ENCODE peak calls at places on chromosomes 12 and 14, in nine cellular contexts. B is HuH-7; N is SJSA1; R is epithelial cell of esophagus; X is posterior vena cava; H is A549; A is cardiac septum; L is activated CD4-positive, alpha-beta T cell treated with anti-CD3 and anti-CD28 coated beads for 36 hours; P is putamen. J is an unnamed sample.

GRCh38 chr14:93892923-93893549 is 34.1 kb upstream of the FAM181A start:
- DNase-seq in X (peak), B (peak), L (peak), N (peak), H (peak), A (peak), R (peak), P (peak), J (no peak)

GRCh38 chr14:20671597-20672283 is 12.6 kb upstream of the RNASE4 start:
- DNase-seq in B (no peak), A (no peak), H (peak), N (no peak), L (no peak), X (no peak), P (no peak), R (no peak), J (no peak)

GRCh38 chr12:28025821-28026505 is 53.4 kb upstream of the PTHLH start:
- DNase-seq in H (no peak), P (no peak), A (no peak), R (no peak), N (no peak), X (no peak), B (no peak), L (no peak), J (no peak)

GRCh38 chr14:20623798-20624197 is 17.7 kb downstream of the OR6S1 start:
- DNase-seq in A (peak), B (no peak), H (peak), R (no peak), P (no peak), N (no peak), L (peak), X (no peak), J (no peak)

GRCh38 chr12:10716704-10717315 is 6.3 kb downstream of the YBX3 start:
- DNase-seq in P (no peak), H (peak), L (no peak), X (peak), N (peak), R (peak), A (peak), B (no peak), J (peak)

GRCh38 chr12:105168006-105168405 is 60.5 kb downstream of the WASHC4 start:
- DNase-seq in B (no peak), N (no peak), L (no peak), X (no peak), H (no peak), R (no peak), P (peak), A (no peak), J (no peak)

GRCh38 chr12:76020731-76021672 is 10.6 kb downstream of the PHLDA1 start:
- DNase-seq in A (no peak), L (peak), R (peak), N (peak), B (no peak), H (peak), X (no peak), P (no peak), J (no peak)

GRCh38 chr12:68118096-68118755 is 41.3 kb downstream of the IFNG start:
- DNase-seq in B (no peak), P (no peak), X (no peak), R (no peak), N (no peak), H (no peak), A (no peak), L (no peak), J (no peak)

GRCh38 chr12:47349770-47350408 is 270.1 kb upstream of the AMIGO2 start:
- DNase-seq in H (no peak), R (no peak), A (no peak), L (peak), B (no peak), P (no peak), X (no peak), N (no peak), J (no peak)

GRCh38 chr12:93086288-93086727 is 157.2 kb upstream of the EEA1 start:
- DNase-seq in B (no peak), X (no peak), R (no peak), N (no peak), P (no peak), H (no peak), A (no peak), L (no peak), J (no peak)

GRCh38 chr14:96772929-96773328 is 24.3 kb upstream of the VRK1 start:
- DNase-seq in B (no peak), N (no peak), L (no peak), R (peak), P (no peak), X (no peak), H (no peak), A (no peak), J (no peak)

GRCh38 chr12:48924617-48925217 is 575 bp downstream of the FKBP11 start:
- DNase-seq in N (peak), R (peak), X (no peak), B (peak), H (peak), P (no peak), L (peak), A (no peak), J (no peak)

GRCh38 chr12:52234226-52234810 is 1.3 kb downstream of the KRT7 start:
- DNase-seq in X (no peak), P (no peak), R (no peak), L (no peak), A (peak), N (no peak), B (no peak), H (peak), J (peak)

GRCh38 chr12:40219760-40220159 is 5.0 kb upstream of the LRRK2 start:
- DNase-seq in H (no peak), B (no peak), R (no peak), X (no peak), L (no peak), P (no peak), N (no peak), A (no peak), J (no peak)

GRCh38 chr12:57694459-57695019 is 607 bp downstream of the OS9 start:
- DNase-seq in N (peak), P (no peak), A (no peak), B (no peak), R (peak), L (peak), X (no peak), H (no peak), J (no peak)

GRCh38 chr14:79584679-79585078 is 626.6 kb downstream of the DIO2 start:
- DNase-seq in B (no peak), R (peak), A (no peak), N (peak), X (no peak), H (peak), L (no peak), P (peak), J (no peak)

GRCh38 chr12:93762059-93762719 is 85.0 kb downstream of the CRADD start:
- DNase-seq in H (no peak), P (no peak), A (no peak), N (no peak), X (no peak), R (no peak), L (no peak), B (no peak), J (no peak)

GRCh38 chr12:107373238-107373809 is 280.0 kb upstream of the CRY1 start:
- DNase-seq in H (no peak), A (peak), R (no peak), P (no peak), X (no peak), N (no peak), B (no peak), L (no peak), J (no peak)

GRCh38 chr12:68122236-68122920 is 37.2 kb downstream of the IFNG start:
- DNase-seq in B (no peak), R (peak), L (no peak), N (no peak), X (no peak), H (no peak), P (no peak), A (no peak), J (no peak)

GRCh38 chr14:43356984-43357545 is 1150.0 kb downstream of the FSCB start:
- DNase-seq in L (no peak), B (no peak), H (no peak), P (no peak), N (no peak), X (no peak), A (no peak), R (no peak), J (no peak)

GRCh38 chr12:114777052-114777451 is 93.1 kb upstream of the TBX3 start:
- DNase-seq in P (no peak), B (no peak), A (no peak), L (no peak), H (no peak), R (no peak), X (no peak), N (peak), J (no peak)

GRCh38 chr14:101734241-101734847 is 27.2 kb upstream of the PPP2R5C start:
- DNase-seq in X (no peak), P (no peak), R (no peak), A (no peak), B (no peak), L (no peak), N (no peak), H (no peak), J (peak)

GRCh38 chr14:77100961-77101360 is 2.9 kb downstream of the CIPC start:
- DNase-seq in L (no peak), P (no peak), N (no peak), B (no peak), X (no peak), A (no peak), H (no peak), R (no peak), J (no peak)

GRCh38 chr12:56220611-56221232 is 1.0 kb downstream of the RNF41 start:
- DNase-seq in L (no peak), B (no peak), R (peak), A (no peak), P (no peak), H (no peak), X (no peak), N (no peak), J (no peak)

GRCh38 chr14:58954052-58954451 is 234.4 kb upstream of the DAAM1 start:
- DNase-seq in B (no peak), P (no peak), N (no peak), L (no peak), X (no peak), R (no peak), A (no peak), H (no peak), J (no peak)

GRCh38 chr12:111158992-111159391 is 209.9 kb downstream of the PHETA1 start:
- DNase-seq in H (no peak), A (no peak), P (no peak), N (no peak), L (no peak), B (no peak), X (no peak), R (no peak), J (no peak)

GRCh38 chr12:31603546-31604009 is 12.6 kb upstream of the DENND5B start:
- DNase-seq in P (no peak), A (no peak), B (no peak), X (no peak), L (no peak), N (no peak), R (no peak), H (no peak), J (no peak)

GRCh38 chr14:27056586-27056985 is 458.8 kb upstream of the NOVA1 start:
- DNase-seq in L (no peak), P (no peak), X (no peak), B (no peak), H (no peak), R (no peak), N (no peak), A (no peak), J (no peak)

GRCh38 chr12:96401061-96401871 is 1.0 kb upstream of the CDK17 start:
- DNase-seq in L (peak), B (peak), H (peak), A (no peak), X (no peak), P (peak), R (peak), N (no peak), J (no peak)